ENCODE peak calls at places on chromosome X, in six cellular contexts. Y is HFF-Myc, Q is sigmoid colon, X is choroid plexus epithelial cell, V is activated B cell treated with CpG ODN at 0.5 μM for 24 hours, M is heart right ventricle. C is an unnamed sample.

GRCh38 chrX:68175569-68175968 is 257.7 kb downstream of the OPHN1 start:
- DNase-seq in Y (no peak), Q (no peak), X (peak; percentile 41), V (no peak), M (no peak), C (no peak)

GRCh38 chrX:80550722-80551121 is 130.5 kb downstream of the TENT5D start:
- DNase-seq in Y (no peak), Q (no peak), X (no peak), V (no peak), M (no peak), C (no peak)

GRCh38 chrX:27924261-27924660 is 57.0 kb downstream of the DCAF8L1 start:
- DNase-seq in Y (no peak), Q (no peak), X (no peak), V (no peak), M (no peak), C (no peak)

GRCh38 chrX:114390251-114390796 is 193.6 kb upstream of the HTR2C start:
- DNase-seq in Y (no peak), Q (no peak), X (no peak), V (no peak), M (no peak), C (no peak)

GRCh38 chrX:21875013-21875412 is 19.2 kb downstream of the YY2 start:
- DNase-seq in Y (no peak), Q (no peak), X (no peak), V (no peak), M (no peak), C (no peak)

GRCh38 chrX:105323951-105324350 is 103.5 kb upstream of the TEX13A start:
- DNase-seq in Y (no peak), Q (no peak), X (peak; percentile 71), V (no peak), M (no peak), C (no peak)

GRCh38 chrX:5388087-5388486 is 840.6 kb downstream of the NLGN4X start:
- DNase-seq in Y (no peak), Q (no peak), X (no peak), V (no peak), M (no peak), C (no peak)

GRCh38 chrX:41789374-41789773 is 65.4 kb downstream of the GPR82 start:
- DNase-seq in Y (no peak), Q (peak; percentile 72), X (no peak), V (no peak), M (no peak), C (no peak)

GRCh38 chrX:27555514-27555913 is 34.6 kb upstream of the DCAF8L2 start:
- DNase-seq in Y (no peak), Q (no peak), X (peak; percentile 58), V (no peak), M (no peak), C (no peak)

GRCh38 chrX:148310402-148311200 is 189.8 kb upstream of the AFF2 start:
- DNase-seq in Y (no peak), Q (no peak), X (no peak), V (no peak), M (no peak), C (no peak)

GRCh38 chrX:83658731-83659130 is 150.6 kb downstream of the POU3F4 start:
- DNase-seq in Y (no peak), Q (no peak), X (no peak), V (no peak), M (no peak), C (no peak)
- TF ChIP-seq CTCF in Y (no peak), Q (no peak), X (no peak), V (no peak), M (no peak), C (no peak)

GRCh38 chrX:103155201-103155600 is 59.7 kb upstream of the BEX4 start:
- DNase-seq in Y (no peak), Q (no peak), X (peak; percentile 43), V (no peak), M (no peak), C (no peak)

GRCh38 chrX:103158317-103158621 is 56.6 kb upstream of the BEX4 start:
- DNase-seq in Y (no peak), Q (no peak), X (no peak), V (no peak), M (no peak), C (no peak)

GRCh38 chrX:103151799-103152198 is 58.9 kb upstream of the NXF3 start:
- DNase-seq in Y (no peak), Q (no peak), X (no peak), V (no peak), M (no peak), C (no peak)

GRCh38 chrX:103153661-103154060 is 60.7 kb upstream of the NXF3 start:
- DNase-seq in Y (no peak), Q (no peak), X (no peak), V (no peak), M (no peak), C (no peak)

GRCh38 chrX:103157511-103158316 is 57.2 kb upstream of the BEX4 start:
- DNase-seq in Y (no peak), Q (no peak), X (peak; percentile 61), V (no peak), M (peak; percentile 13), C (no peak)
- TF ChIP-seq CTCF in Y (peak; percentile 51), Q (peak; percentile 6), X (peak; percentile 68), V (no peak), M (no peak), C (peak; percentile 54)

DNA sequence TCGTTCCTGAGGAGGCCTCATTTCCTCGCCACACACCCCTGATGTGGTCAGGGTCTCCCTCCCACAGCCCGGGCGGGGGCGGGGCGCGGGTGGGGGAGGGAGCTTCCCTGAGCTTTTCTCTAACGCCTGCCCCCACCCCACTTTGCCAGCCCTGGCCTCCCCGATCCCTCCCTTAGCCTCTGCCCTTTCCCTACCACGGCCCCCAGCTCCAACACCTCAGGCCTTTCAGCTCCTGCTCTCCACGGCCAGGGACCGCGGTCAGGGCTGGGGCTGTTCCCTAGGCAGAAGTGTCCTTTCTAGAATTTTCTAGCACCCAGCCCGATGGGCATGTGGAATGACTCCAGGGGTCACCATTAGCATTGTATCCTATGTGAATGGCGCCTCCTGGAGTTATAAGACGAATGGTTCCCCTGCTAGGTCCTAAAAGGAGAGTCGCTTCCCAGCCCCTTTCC is 201.3 kb upstream of the BCOR start:
- DNase-seq in Y (no peak), Q (no peak), X (peak; percentile 30), V (no peak), M (no peak), C (no peak)
- TF ChIP-seq CTCF in Y (peak; percentile 13), Q (no peak), X (peak; percentile 55), V (no peak), M (no peak), C (peak; percentile 26)

GRCh38 chrX:152575331-152575730 is 62.4 kb upstream of the GABRQ start:
- DNase-seq in Y (no peak), Q (no peak), X (no peak), V (no peak), M (no peak), C (no peak)
- TF ChIP-seq CTCF in Y (no peak), Q (no peak), X (no peak), V (no peak), M (no peak), C (no peak)

GRCh38 chrX:146278381-146278780 is 460.8 kb downstream of the SLITRK2 start:
- DNase-seq in Y (no peak), Q (no peak), X (no peak), V (no peak), M (no peak), C (no peak)
- TF ChIP-seq CTCF in Y (no peak), Q (no peak), X (no peak), V (no peak), M (no peak), C (no peak)

GRCh38 chrX:112367065-112367464 is 284.5 kb upstream of the TRPC5 start:
- DNase-seq in Y (no peak), Q (no peak), X (no peak), V (no peak), M (no peak), C (no peak)

DNA sequence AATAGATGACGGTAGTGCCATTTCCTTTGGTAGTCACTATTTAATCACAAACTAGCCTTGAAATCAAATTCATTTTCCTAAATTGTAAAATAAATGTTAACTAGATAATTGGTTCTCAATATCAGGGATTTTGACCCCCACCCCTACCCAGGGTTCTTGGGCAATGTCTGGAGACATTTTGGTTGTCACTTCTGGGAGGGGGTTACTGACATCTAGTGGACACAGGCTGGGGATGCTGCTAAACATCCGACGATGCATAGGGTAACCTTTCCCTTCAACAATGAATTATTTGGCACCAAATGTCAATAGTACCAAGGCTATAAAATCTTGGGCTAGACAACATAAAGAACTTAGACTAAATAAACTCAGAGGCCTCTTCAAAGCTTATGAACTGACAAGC is 285.8 kb upstream of the TRPC5 start:
- DNase-seq in Y (no peak), Q (no peak), X (no peak), V (no peak), M (no peak), C (no peak)
- TF ChIP-seq CTCF in Y (no peak), Q (no peak), X (no peak), V (no peak), M (no peak), C (peak; percentile 29)

DNA sequence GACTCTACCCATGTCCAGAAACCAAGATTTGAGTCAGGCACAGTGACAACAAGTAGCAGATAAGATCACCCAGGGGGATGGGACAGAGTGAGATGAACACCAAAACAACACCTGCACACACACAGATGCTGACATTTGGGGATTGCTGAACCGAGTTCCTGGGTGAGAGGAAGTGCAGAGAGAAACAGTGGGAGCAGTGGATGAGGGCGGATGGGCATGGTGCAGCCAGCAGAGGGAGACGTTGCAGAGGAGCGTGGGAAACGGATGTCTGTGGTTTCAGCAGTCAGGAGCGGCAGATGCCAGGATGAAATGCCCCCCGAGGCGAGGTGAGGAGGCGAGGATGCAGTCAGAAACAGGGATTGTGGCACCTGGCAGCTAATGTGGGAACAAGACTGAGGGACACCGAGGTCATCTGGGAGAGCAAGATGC is 78.6 kb upstream of the STS start:
- DNase-seq in Y (no peak), Q (no peak), X (peak; percentile 57), V (no peak), M (no peak), C (no peak)
- TF ChIP-seq CTCF in Y (peak; percentile 39), Q (no peak), X (peak; percentile 68), V (no peak), M (no peak), C (no peak)

DNA sequence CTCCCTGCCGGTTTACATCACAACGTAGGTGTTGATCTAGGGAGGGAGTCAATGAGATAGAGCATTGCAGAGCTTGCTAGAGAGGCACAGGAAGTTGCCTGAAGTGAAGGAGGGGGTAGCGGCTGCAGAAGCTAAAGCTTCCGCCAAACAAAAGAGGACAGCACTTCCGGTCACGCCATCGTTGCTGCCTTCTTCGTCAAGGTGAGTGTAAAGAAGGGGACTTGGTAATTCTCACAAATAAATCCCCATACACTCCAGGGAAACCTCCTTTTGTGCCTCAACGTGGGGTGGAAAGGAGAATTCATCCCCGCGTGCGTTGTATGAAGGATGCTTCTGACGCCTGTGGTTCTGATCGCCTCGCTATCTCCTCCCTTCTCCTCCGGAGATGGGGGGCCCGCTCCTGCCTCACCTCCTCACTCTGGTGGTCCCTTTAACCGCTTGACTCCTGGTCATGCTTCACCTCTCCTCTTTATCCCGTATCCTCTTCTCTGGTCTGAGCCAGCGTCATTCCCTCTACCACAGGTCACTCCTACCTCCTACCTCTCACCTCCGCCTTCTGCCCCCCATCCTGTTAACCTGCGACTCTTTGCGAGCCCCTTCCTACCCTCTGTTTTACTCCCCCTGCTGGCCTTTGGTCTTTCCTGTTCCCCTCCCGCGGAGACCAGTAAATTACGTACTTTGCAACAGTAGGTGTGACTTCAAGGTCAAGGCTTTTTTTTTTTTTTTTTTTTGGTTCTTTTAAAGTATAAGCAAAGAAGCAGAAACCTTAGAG is 59.9 kb downstream of the GSPT2 start:
- DNase-seq in Y (peak; percentile 26), Q (peak; percentile 68), X (peak; percentile 72), V (peak; percentile 19), M (peak; percentile 23), C (no peak)
- TF ChIP-seq CTCF in Y (no peak), Q (no peak), X (peak; percentile 17), V (no peak), M (no peak), C (no peak)

C was measured in right atrium auricular region.